ENCODE peak calls at places on chromosomes 16 and 17, in six cellular contexts. One of them, this sample, is unnamed.
A peak's percentile ranks its signal among the peaks of the same experiment; 100 is the strongest.

GRCh38 chr17:82219753-82220709 is 7.4 kb upstream of the CCDC57 start:
- DNase-seq in neuronal stem cell: no peak
- DNase-seq in mesendoderm: no peak
- DNase-seq in H1: no peak
- DNase-seq in H9: no peak
- DNase-seq in IMR-90: no peak
- DNase-seq in this sample: no peak

GRCh38 chr17:81727324-81728031 is 15.4 kb downstream of the SLC25A10 start:
- DNase-seq in mesendoderm: no peak
- DNase-seq in H1: no peak
- DNase-seq in IMR-90: no peak
- DNase-seq in neuronal stem cell: no peak
- DNase-seq in H9: no peak
- DNase-seq in this sample: no peak

GRCh38 chr17:33990943-33991706 is 264.0 kb upstream of the CCL2 start:
- DNase-seq in mesendoderm: peak; percentile 32
- DNase-seq in IMR-90: no peak
- DNase-seq in H1: no peak
- DNase-seq in neuronal stem cell: no peak
- DNase-seq in H9: peak; percentile 23
- DNase-seq in this sample: no peak

GRCh38 chr17:72416054-72416691 is 295.4 kb downstream of the SOX9 start:
- DNase-seq in H1: no peak
- DNase-seq in IMR-90: no peak
- DNase-seq in H9: no peak
- DNase-seq in neuronal stem cell: no peak
- DNase-seq in mesendoderm: no peak
- DNase-seq in this sample: no peak

GRCh38 chr17:80671823-80672105 is 127.1 kb downstream of the RPTOR start:
- DNase-seq in IMR-90: no peak
- DNase-seq in mesendoderm: no peak
- DNase-seq in H1: no peak
- DNase-seq in H9: no peak
- DNase-seq in neuronal stem cell: no peak
- DNase-seq in this sample: no peak

GRCh38 chr17:50192116-50192872 is 9.1 kb downstream of the COL1A1 start:
- DNase-seq in neuronal stem cell: no peak
- DNase-seq in IMR-90: no peak
- DNase-seq in H9: no peak
- DNase-seq in mesendoderm: no peak
- DNase-seq in H1: no peak
- DNase-seq in this sample: no peak

GRCh38 chr17:77146882-77147281 is 6.1 kb downstream of the SEC14L1 start:
- DNase-seq in mesendoderm: no peak
- DNase-seq in H9: peak; percentile 63
- DNase-seq in neuronal stem cell: no peak
- DNase-seq in IMR-90: no peak
- DNase-seq in H1: no peak
- DNase-seq in this sample: no peak

GRCh38 chr17:79137791-79138190 is 63.2 kb downstream of the ENGASE start:
- DNase-seq in H9: no peak
- DNase-seq in mesendoderm: no peak
- DNase-seq in neuronal stem cell: no peak
- DNase-seq in IMR-90: no peak
- DNase-seq in H1: no peak
- DNase-seq in this sample: no peak

GRCh38 chr16:57268804-57269800 is 15.4 kb downstream of the PLLP start:
- DNase-seq in mesendoderm: peak; percentile 82
- DNase-seq in IMR-90: peak; percentile 14
- DNase-seq in H9: no peak
- DNase-seq in H1: no peak
- DNase-seq in neuronal stem cell: no peak
- DNase-seq in this sample: no peak

GRCh38 chr17:18994626-18995025 is 9.9 kb downstream of the FAM83G start:
- DNase-seq in mesendoderm: no peak
- DNase-seq in H1: no peak
- DNase-seq in neuronal stem cell: no peak
- DNase-seq in IMR-90: peak; percentile 23
- DNase-seq in H9: no peak
- DNase-seq in this sample: peak; percentile 63

GRCh38 chr16:66290431-66290830 is 76.1 kb upstream of the CDH5 start:
- DNase-seq in H9: peak; percentile 12
- DNase-seq in H1: no peak
- DNase-seq in mesendoderm: no peak
- DNase-seq in IMR-90: no peak
- DNase-seq in neuronal stem cell: no peak
- DNase-seq in this sample: no peak

GRCh38 chr17:3683054-3683511 is 12.9 kb downstream of the P2RX5 start:
- DNase-seq in neuronal stem cell: no peak
- DNase-seq in IMR-90: no peak
- DNase-seq in H9: peak; percentile 84
- DNase-seq in H1: no peak
- DNase-seq in mesendoderm: peak; percentile 81
- DNase-seq in this sample: peak; percentile 35

GRCh38 chr17:65142247-65142646 is 5.1 kb downstream of the RGS9 start:
- DNase-seq in IMR-90: no peak
- DNase-seq in mesendoderm: no peak
- DNase-seq in H9: no peak
- DNase-seq in neuronal stem cell: no peak
- DNase-seq in H1: no peak
- DNase-seq in this sample: no peak

GRCh38 chr17:74954665-74955421 is 17.7 kb downstream of the HID1 start:
- DNase-seq in neuronal stem cell: no peak
- DNase-seq in mesendoderm: no peak
- DNase-seq in H9: no peak
- DNase-seq in IMR-90: no peak
- DNase-seq in H1: no peak
- DNase-seq in this sample: no peak

DNA sequence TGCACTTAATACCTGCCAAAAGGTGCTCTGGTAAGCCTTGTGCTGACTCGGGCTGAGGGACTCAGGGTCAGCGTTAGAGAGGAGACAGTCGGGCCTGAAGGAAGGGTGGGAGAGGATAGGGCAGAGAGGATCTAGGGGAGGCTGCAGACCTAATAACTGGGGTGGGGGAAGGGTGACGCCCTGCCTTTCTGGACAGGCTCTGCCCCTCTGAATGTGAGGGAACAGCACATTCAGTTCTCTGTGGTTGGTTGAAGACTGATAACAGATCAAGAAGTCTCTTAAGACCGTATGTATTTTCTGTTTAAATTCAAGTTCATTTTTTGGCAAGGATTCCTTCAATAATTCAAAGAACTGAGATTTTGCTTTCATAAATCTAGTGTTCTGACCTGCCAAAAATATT is 56.2 kb upstream of the TEKT3 start:
- DNase-seq in H9: no peak
- DNase-seq in neuronal stem cell: no peak
- DNase-seq in IMR-90: no peak
- DNase-seq in mesendoderm: no peak
- DNase-seq in H1: no peak
- DNase-seq in this sample: no peak
- H2BK5ac ChIP-seq in H9: no peak overlapping the region
- H2BK5ac ChIP-seq in neuronal stem cell: no peak overlapping the region
- H2BK5ac ChIP-seq in IMR-90: no peak overlapping the region
- H2BK5ac ChIP-seq in mesendoderm: no peak overlapping the region
- H2BK5ac ChIP-seq in H1: no peak overlapping the region
- H2BK5ac ChIP-seq in this sample: no peak overlapping the region

GRCh38 chr17:57541049-57541448 is 204.1 kb downstream of the CCDC182 start:
- DNase-seq in H1: no peak
- DNase-seq in IMR-90: no peak
- DNase-seq in mesendoderm: no peak
- DNase-seq in neuronal stem cell: no peak
- DNase-seq in H9: no peak
- DNase-seq in this sample: no peak
- H3K27ac ChIP-seq in H1: no peak overlapping the region
- H3K27ac ChIP-seq in IMR-90: no peak overlapping the region
- H3K27ac ChIP-seq in mesendoderm: no peak overlapping the region
- H3K27ac ChIP-seq in neuronal stem cell: no peak overlapping the region
- H3K27ac ChIP-seq in H9: no peak overlapping the region
- H3K27ac ChIP-seq in this sample: no peak overlapping the region

GRCh38 chr16:22633794-22634193 is 123.1 kb downstream of the NPIPB5 start:
- DNase-seq in neuronal stem cell: no peak
- DNase-seq in H9: no peak
- DNase-seq in mesendoderm: peak; percentile 59
- DNase-seq in IMR-90: no peak
- DNase-seq in H1: no peak
- DNase-seq in this sample: no peak
- H3K4me2 ChIP-seq in neuronal stem cell: no peak overlapping the region
- H3K4me2 ChIP-seq in H9: peak overlapping the region; percentile 11
- H3K4me2 ChIP-seq in mesendoderm: no peak overlapping the region
- H3K4me2 ChIP-seq in IMR-90: no peak overlapping the region
- H3K4me2 ChIP-seq in H1: peak overlapping the region; percentile 46
- H3K4me2 ChIP-seq in this sample: no peak overlapping the region

DNA sequence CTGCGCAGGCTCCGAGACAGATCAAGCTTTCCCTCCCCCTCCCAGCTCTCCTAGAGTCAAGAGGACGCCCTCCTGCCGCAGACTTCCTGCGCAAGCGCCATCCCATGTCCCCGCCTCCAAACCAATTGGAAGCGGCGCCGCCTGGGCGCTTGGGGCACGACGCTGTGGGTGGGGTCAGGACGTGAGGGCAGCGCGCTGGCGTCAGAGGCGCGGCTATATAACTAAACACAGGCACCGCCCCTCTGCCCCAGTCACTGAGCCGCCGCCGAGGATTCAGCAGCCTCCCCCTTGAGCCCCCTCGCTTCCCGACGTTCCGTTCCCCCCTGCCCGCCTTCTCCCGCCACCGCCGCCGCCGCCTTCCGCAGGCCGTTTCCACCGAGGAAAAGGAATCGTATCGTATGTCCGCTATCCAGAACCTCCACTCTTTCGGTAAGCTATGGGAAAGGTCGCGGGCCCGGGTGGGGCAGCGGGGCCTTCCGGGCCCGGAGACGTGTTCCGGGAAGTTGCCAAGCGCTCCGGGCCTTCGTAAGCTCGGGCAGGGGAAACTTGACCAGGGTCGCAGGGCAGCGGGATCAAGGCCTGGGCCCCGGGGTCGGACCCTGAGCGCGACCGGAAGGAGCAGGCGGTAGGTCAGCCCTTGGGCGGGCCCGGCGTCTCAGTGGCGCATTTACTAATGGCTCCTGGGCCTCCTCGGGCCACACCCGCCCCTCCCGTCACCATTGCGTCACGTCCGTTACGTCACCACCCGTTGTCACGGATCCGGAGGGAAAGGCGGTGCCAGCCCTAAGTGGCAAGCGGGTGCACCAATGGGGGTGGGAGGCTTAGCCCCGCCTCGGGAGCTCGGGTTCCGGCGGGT is at the start of gene EIF1:
- DNase-seq in neuronal stem cell: peak; percentile 100
- DNase-seq in H1: peak; percentile 100
- DNase-seq in IMR-90: peak; percentile 99
- DNase-seq in mesendoderm: peak; percentile 100
- DNase-seq in H9: peak; percentile 100
- DNase-seq in this sample: peak; percentile 99
- H2BK5ac ChIP-seq in neuronal stem cell: no peak within 1 kb of the TSS
- H2BK5ac ChIP-seq in H1: peak within 1 kb of the TSS; percentile 97
- H2BK5ac ChIP-seq in IMR-90: peak within 1 kb of the TSS; percentile 83
- H2BK5ac ChIP-seq in mesendoderm: peak within 1 kb of the TSS; percentile 66
- H2BK5ac ChIP-seq in H9: peak within 1 kb of the TSS; percentile 37
- H2BK5ac ChIP-seq in this sample: peak within 1 kb of the TSS; percentile 97

DNA sequence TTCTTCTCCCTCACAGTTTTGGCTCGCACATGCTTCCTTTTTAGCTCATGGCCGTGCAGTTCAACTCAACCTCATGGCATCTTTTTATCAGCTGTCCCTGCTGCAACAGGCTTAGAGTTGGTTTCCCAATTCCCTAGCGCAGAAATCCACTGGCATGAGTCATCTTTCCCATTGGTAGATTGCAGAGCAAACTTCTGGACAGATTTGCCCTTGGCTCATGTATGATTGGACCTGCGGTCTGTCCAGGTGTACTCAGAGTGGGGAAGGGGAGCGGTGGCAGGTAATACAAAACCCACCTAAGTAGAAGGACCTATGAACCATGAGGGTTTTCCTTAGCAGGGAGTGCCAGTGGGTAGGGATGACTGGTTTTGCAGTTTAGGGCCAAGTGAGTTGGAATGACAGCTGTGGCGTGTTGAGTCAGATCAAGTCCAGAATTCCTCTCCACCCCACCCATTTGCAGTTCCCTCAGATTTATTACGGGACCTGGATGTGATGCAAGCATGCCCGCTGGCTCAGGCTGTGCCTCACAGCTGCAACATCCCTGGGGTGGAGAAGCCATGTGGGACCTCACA is 584.7 kb downstream of the WWOX start:
- DNase-seq in IMR-90: peak; percentile 43
- DNase-seq in H9: no peak
- DNase-seq in neuronal stem cell: no peak
- DNase-seq in mesendoderm: no peak
- DNase-seq in H1: no peak
- DNase-seq in this sample: peak; percentile 96
- H3K27ac ChIP-seq in IMR-90: no peak overlapping the region
- H3K27ac ChIP-seq in H9: no peak overlapping the region
- H3K27ac ChIP-seq in neuronal stem cell: no peak overlapping the region
- H3K27ac ChIP-seq in mesendoderm: no peak overlapping the region
- H3K27ac ChIP-seq in H1: no peak overlapping the region
- H3K27ac ChIP-seq in this sample: no peak overlapping the region

GRCh38 chr17:68399638-68400403 is 57.5 kb downstream of the WIPI1 start:
- DNase-seq in neuronal stem cell: no peak
- DNase-seq in H1: no peak
- DNase-seq in H9: peak; percentile 24
- DNase-seq in IMR-90: peak; percentile 57
- DNase-seq in mesendoderm: no peak
- DNase-seq in this sample: peak; percentile 96
- H3K4me2 ChIP-seq in neuronal stem cell: no peak overlapping the region
- H3K4me2 ChIP-seq in H1: no peak overlapping the region
- H3K4me2 ChIP-seq in H9: no peak overlapping the region
- H3K4me2 ChIP-seq in IMR-90: no peak overlapping the region
- H3K4me2 ChIP-seq in mesendoderm: no peak overlapping the region
- H3K4me2 ChIP-seq in this sample: peak overlapping the region; percentile 41

DNA sequence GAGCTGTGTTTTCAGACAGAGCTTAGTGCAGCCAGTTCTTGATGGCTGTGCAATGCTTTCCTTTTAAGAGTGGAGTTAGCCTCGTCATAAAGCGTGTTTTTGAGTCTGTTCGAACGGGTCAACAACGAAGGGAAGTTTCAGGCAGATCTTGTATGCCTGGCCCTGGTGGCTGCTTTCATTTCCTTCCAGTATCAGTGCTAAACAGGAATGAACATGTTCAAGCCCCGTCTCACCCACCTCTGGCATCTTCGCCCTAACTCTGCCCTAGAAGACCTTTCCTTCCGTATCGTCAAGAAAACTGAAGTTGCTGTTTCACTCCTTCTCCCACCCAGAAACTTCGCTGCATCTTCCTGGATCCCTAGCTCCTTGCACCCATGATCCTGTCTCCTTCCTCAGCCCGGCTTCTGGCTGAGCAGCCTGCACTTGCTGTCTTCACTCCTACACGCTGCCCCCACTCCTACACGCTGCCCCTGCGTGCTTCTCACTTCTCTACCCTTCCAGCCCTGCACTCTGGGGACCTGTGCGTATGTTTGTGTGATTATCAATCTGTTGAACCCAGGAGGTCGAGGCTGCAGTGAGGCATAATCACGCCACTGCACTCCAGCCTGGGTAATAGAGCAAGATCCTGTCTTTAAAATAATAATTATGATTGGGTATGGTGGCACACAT is 55.3 kb downstream of the USP10 start:
- DNase-seq in H1: no peak
- DNase-seq in IMR-90: no peak
- DNase-seq in neuronal stem cell: no peak
- DNase-seq in mesendoderm: no peak
- DNase-seq in H9: no peak
- DNase-seq in this sample: no peak
- H2BK5ac ChIP-seq in H1: no peak overlapping the region
- H2BK5ac ChIP-seq in IMR-90: peak overlapping the region; percentile 37
- H2BK5ac ChIP-seq in neuronal stem cell: no peak overlapping the region
- H2BK5ac ChIP-seq in mesendoderm: no peak overlapping the region
- H2BK5ac ChIP-seq in H9: no peak overlapping the region
- H2BK5ac ChIP-seq in this sample: no peak overlapping the region

This sample was measured in mesenchymal stem cell.